ENCODE peak calls at places on chromosome 5, in five cellular contexts. K is mesothelial cell of epicardium, Y is fibroblast of pulmonary artery, E is NCI-H2081 treated with DMSO at 0.1 percent for 48 hours, L is sciatic nerve. J is an unnamed sample.

GRCh38 chr5:1522601-1523479 is 920 bp downstream of the LPCAT1 start:
- DNase-seq in L (peak; percentile 58), Y (no peak), E (no peak), K (no peak), J (no peak)

GRCh38 chr5:107340631-107341030 is 330.1 kb downstream of the EFNA5 start:
- DNase-seq in K (no peak), L (no peak), Y (no peak), E (no peak), J (no peak)

GRCh38 chr5:38807570-38808461 is 38.0 kb upstream of the OSMR start:
- DNase-seq in L (no peak), K (no peak), E (no peak), Y (peak; percentile 72), J (no peak)

GRCh38 chr5:128397878-128398277 is 140.2 kb downstream of the FBN2 start:
- DNase-seq in K (no peak), E (no peak), Y (no peak), L (no peak), J (no peak)

GRCh38 chr5:74209566-74209965 is 431.0 kb downstream of the ENC1 start:
- DNase-seq in E (no peak), L (no peak), Y (no peak), K (no peak), J (no peak)

GRCh38 chr5:151264113-151264512 is 11.1 kb downstream of the GM2A start:
- DNase-seq in Y (peak; percentile 42), L (no peak), E (no peak), K (no peak), J (no peak)

GRCh38 chr5:13574634-13575033 is 369.9 kb downstream of the DNAH5 start:
- DNase-seq in E (no peak), K (no peak), Y (no peak), L (no peak), J (no peak)

GRCh38 chr5:98455660-98456059 is 317.8 kb upstream of the RGMB start:
- DNase-seq in K (no peak), Y (no peak), L (no peak), E (no peak), J (no peak)

GRCh38 chr5:136909906-136910305 is 544.6 kb upstream of the TRPC7 start:
- DNase-seq in L (no peak), K (no peak), Y (no peak), E (no peak), J (no peak)

GRCh38 chr5:158135682-158136176 is 276.8 kb upstream of the CLINT1 start:
- DNase-seq in L (peak; percentile 60), K (no peak), Y (no peak), E (no peak), J (no peak)